ENCODE peak calls at places on chromosomes 11 and 22, in eight cellular contexts. N, A, H, M, E, B, R and J are unnamed samples.

GRCh38 chr11:114168691-114169090 is 109.2 kb downstream of the ZBTB16 start:
- DNase-seq in B (no peak), M (peak; percentile 24), N (no peak), E (no peak), A (peak; percentile 38), R (no peak), H (no peak), J (no peak)

GRCh38 chr11:66418168-66418985 is 2.5 kb upstream of the NPAS4 start:
- DNase-seq in E (peak; percentile 54), N (peak; percentile 61), A (peak; percentile 91), R (peak; percentile 76), H (peak; percentile 95), B (peak; percentile 95), M (peak; percentile 57), J (peak; percentile 96)

GRCh38 chr22:35567214-35567792 is 26.7 kb downstream of the RASD2 start:
- DNase-seq in E (no peak), R (no peak), B (no peak), A (no peak), H (no peak), N (no peak), M (no peak), J (no peak)

GRCh38 chr11:73263640-73264039 is 8.5 kb upstream of the P2RY6 start:
- DNase-seq in M (no peak), N (no peak), E (no peak), A (no peak), R (no peak), H (no peak), B (no peak), J (no peak)

GRCh38 chr11:68076371-68077042 is 37.7 kb downstream of the TCIRG1 start:
- DNase-seq in A (no peak), R (no peak), E (no peak), B (no peak), N (no peak), M (no peak), H (peak; percentile 16), J (no peak)

GRCh38 chr11:73531386-73531785 is 66.5 kb downstream of the FAM168A start:
- DNase-seq in M (no peak), H (no peak), A (no peak), R (no peak), E (no peak), N (no peak), B (no peak), J (no peak)

GRCh38 chr22:19179472-19180048 is 1.0 kb upstream of the SLC25A1 start:
- DNase-seq in A (peak; percentile 92), B (peak; percentile 90), R (peak; percentile 84), E (no peak), M (peak; percentile 51), N (peak; percentile 58), H (peak; percentile 90), J (peak; percentile 83)

GRCh38 chr11:134052395-134052987 is 16.4 kb upstream of the JAM3 start:
- DNase-seq in B (no peak), M (no peak), E (no peak), A (no peak), H (no peak), N (no peak), R (no peak), J (no peak)

GRCh38 chr22:47012589-47013365 is 250.3 kb downstream of the TBC1D22A start:
- DNase-seq in A (peak; percentile 54), N (no peak), R (no peak), H (no peak), E (no peak), B (no peak), M (peak; percentile 79), J (peak; percentile 15)

GRCh38 chr11:12222099-12222751 is 111.8 kb downstream of the MICAL2 start:
- DNase-seq in B (no peak), E (no peak), H (no peak), N (no peak), R (no peak), M (no peak), A (no peak), J (peak; percentile 51)

GRCh38 chr11:116171271-116172140 is 601.3 kb downstream of the BUD13 start:
- DNase-seq in B (no peak), R (no peak), M (no peak), H (no peak), A (no peak), N (no peak), E (no peak), J (no peak)

GRCh38 chr11:65479184-65480145 is 19.4 kb upstream of the MALAT1 start:
- DNase-seq in N (no peak), R (peak; percentile 86), M (peak; percentile 57), B (peak; percentile 61), E (no peak), H (peak; percentile 74), A (peak; percentile 85), J (peak; percentile 85)

GRCh38 chr11:74532496-74533246 is 39.1 kb upstream of the LIPT2 start:
- DNase-seq in N (no peak), R (no peak), M (peak; percentile 70), H (no peak), E (no peak), A (no peak), B (no peak), J (no peak)

GRCh38 chr11:14789879-14790484 is 102.0 kb downstream of the CYP2R1 start:
- DNase-seq in E (no peak), A (no peak), B (peak; percentile 11), H (no peak), N (no peak), M (peak; percentile 7), R (peak; percentile 10), J (no peak)

GRCh38 chr22:25125693-25126357 is 73.8 kb upstream of the CRYBB3 start:
- DNase-seq in R (no peak), B (no peak), N (no peak), H (no peak), M (peak; percentile 78), E (no peak), A (no peak), J (no peak)

GRCh38 chr22:50579752-50580151 is 1.5 kb upstream of the CPT1B start:
- DNase-seq in A (no peak), M (no peak), B (no peak), H (no peak), R (no peak), N (no peak), E (no peak), J (no peak)

GRCh38 chr11:89184021-89184420 is 6.3 kb downstream of the TYR start:
- DNase-seq in R (no peak), M (no peak), H (no peak), N (no peak), E (no peak), A (no peak), B (peak; percentile 56), J (no peak)

GRCh38 chr22:19691721-19692341 is 22.5 kb upstream of the SEPTIN5 start:
- DNase-seq in H (peak; percentile 73), A (peak; percentile 81), E (no peak), R (peak; percentile 73), B (peak; percentile 77), N (peak; percentile 65), M (no peak), J (peak; percentile 44)

GRCh38 chr11:8671242-8671641 is 11.2 kb downstream of the TRIM66 start:
- DNase-seq in H (peak; percentile 97), E (no peak), A (no peak), N (no peak), R (peak; percentile 48), B (peak; percentile 89), M (no peak), J (peak; percentile 95)

GRCh38 chr11:114559425-114560310 is at the start of gene NXPE1:
- DNase-seq in B (no peak), M (no peak), N (no peak), R (no peak), H (no peak), E (no peak), A (no peak), J (no peak)

GRCh38 chr11:128195057-128195751 is 392.2 kb downstream of the ETS1 start:
- DNase-seq in N (no peak), E (no peak), A (no peak), B (no peak), M (no peak), H (no peak), R (no peak), J (no peak)

GRCh38 chr22:23670378-23671295 is 20.2 kb upstream of the RGL4 start:
- DNase-seq in N (no peak), R (no peak), H (no peak), M (no peak), E (no peak), B (no peak), A (peak; percentile 73), J (no peak)

GRCh38 chr11:119506436-119506835 is 83.5 kb upstream of the THY1 start:
- DNase-seq in R (no peak), E (no peak), H (no peak), B (no peak), N (no peak), A (no peak), M (no peak), J (no peak)

GRCh38 chr11:86291466-86292262 is 10.4 kb upstream of the HIKESHI start:
- DNase-seq in A (no peak), R (peak; percentile 49), H (peak; percentile 75), B (peak; percentile 65), N (peak; percentile 25), E (peak; percentile 62), M (peak; percentile 19), J (peak; percentile 27)

GRCh38 chr22:26956346-26956745 is 299.0 kb downstream of the MIAT start:
- DNase-seq in B (no peak), R (no peak), N (no peak), H (no peak), A (no peak), M (peak; percentile 39), E (no peak), J (no peak)

GRCh38 chr22:27804683-27805297 is 3.2 kb upstream of the MN1 start:
- DNase-seq in R (peak; percentile 59), H (peak; percentile 88), N (peak; percentile 66), M (peak; percentile 27), E (no peak), B (peak; percentile 90), A (peak; percentile 88), J (no peak)

GRCh38 chr11:104781037-104781436 is 117.2 kb downstream of the CASP12 start:
- DNase-seq in R (no peak), B (no peak), M (no peak), E (no peak), H (no peak), A (no peak), N (no peak), J (no peak)

GRCh38 chr11:118194835-118195627 is 18.6 kb upstream of the SCN2B start:
- DNase-seq in R (peak; percentile 68), A (peak; percentile 90), B (peak; percentile 78), M (no peak), E (no peak), N (no peak), H (no peak), J (peak; percentile 9)

GRCh38 chr22:49475253-49475652 is 352.4 kb downstream of the BRD1 start:
- DNase-seq in A (no peak), H (no peak), R (no peak), E (no peak), M (no peak), N (no peak), B (no peak), J (no peak)

GRCh38 chr22:40407831-40408717 is 37.7 kb downstream of the SGSM3 start:
- DNase-seq in N (no peak), M (no peak), R (no peak), H (no peak), B (no peak), A (no peak), E (no peak), J (no peak)

GRCh38 chr11:10451399-10452116 is 3.5 kb upstream of the AMPD3 start:
- DNase-seq in E (no peak), B (no peak), A (no peak), R (no peak), M (no peak), N (no peak), H (no peak), J (no peak)

GRCh38 chr11:9123595-9124304 is 32.4 kb upstream of the SCUBE2 start:
- DNase-seq in B (no peak), N (no peak), R (no peak), H (no peak), A (no peak), M (no peak), E (no peak), J (no peak)

GRCh38 chr11:59265735-59266134 is 53.0 kb upstream of the MPEG1 start:
- DNase-seq in B (no peak), A (no peak), H (no peak), R (no peak), N (no peak), M (no peak), E (no peak), J (no peak)